ENCODE peak calls at places on chromosomes 2 and 18, in five cellular contexts. One of them, this sample, is unnamed.

GRCh38 chr2:205358351-205358815 is 323.9 kb upstream of the NRP2 start:
- DNase-seq in fibroblast of the aortic adventitia: no peak
- DNase-seq in IMR-90: peak; percentile 7
- DNase-seq in upper lobe of right lung: no peak
- DNase-seq in left lung: no peak
- DNase-seq in this sample: no peak

GRCh38 chr2:239299218-239299939 is 101.4 kb downstream of the HDAC4 start:
- DNase-seq in fibroblast of the aortic adventitia: no peak
- DNase-seq in upper lobe of right lung: peak; percentile 35
- DNase-seq in left lung: no peak
- DNase-seq in IMR-90: no peak
- DNase-seq in this sample: peak; percentile 55

GRCh38 chr2:121626777-121627524 is 22.3 kb downstream of the CLASP1 start:
- DNase-seq in IMR-90: peak; percentile 56
- DNase-seq in fibroblast of the aortic adventitia: peak; percentile 44
- DNase-seq in upper lobe of right lung: no peak
- DNase-seq in left lung: no peak
- DNase-seq in this sample: peak; percentile 79

GRCh38 chr2:101479328-101479727 is 4.4 kb upstream of the RFX8 start:
- DNase-seq in left lung: no peak
- DNase-seq in IMR-90: peak; percentile 18
- DNase-seq in fibroblast of the aortic adventitia: no peak
- DNase-seq in upper lobe of right lung: no peak
- DNase-seq in this sample: no peak

GRCh38 chr2:202610367-202610766 is 24.4 kb upstream of the FAM117B start:
- DNase-seq in upper lobe of right lung: no peak
- DNase-seq in fibroblast of the aortic adventitia: no peak
- DNase-seq in IMR-90: peak; percentile 18
- DNase-seq in left lung: no peak
- DNase-seq in this sample: no peak

GRCh38 chr18:79642626-79643025 is 37.0 kb upstream of the CTDP1 start:
- DNase-seq in fibroblast of the aortic adventitia: peak; percentile 5
- DNase-seq in upper lobe of right lung: no peak
- DNase-seq in IMR-90: no peak
- DNase-seq in left lung: no peak
- DNase-seq in this sample: no peak

GRCh38 chr2:74536166-74536950 is 6.6 kb downstream of the HTRA2 start:
- DNase-seq in IMR-90: no peak
- DNase-seq in left lung: no peak
- DNase-seq in fibroblast of the aortic adventitia: no peak
- DNase-seq in upper lobe of right lung: peak; percentile 48
- DNase-seq in this sample: no peak

GRCh38 chr2:20618468-20618885 is 32.4 kb downstream of the HS1BP3 start:
- DNase-seq in left lung: no peak
- DNase-seq in upper lobe of right lung: peak; percentile 79
- DNase-seq in fibroblast of the aortic adventitia: peak; percentile 66
- DNase-seq in IMR-90: no peak
- DNase-seq in this sample: no peak

GRCh38 chr18:45626330-45627203 is 11.3 kb downstream of the SLC14A2 start:
- DNase-seq in fibroblast of the aortic adventitia: peak; percentile 77
- DNase-seq in IMR-90: peak; percentile 43
- DNase-seq in left lung: no peak
- DNase-seq in upper lobe of right lung: no peak
- DNase-seq in this sample: no peak

GRCh38 chr2:166375205-166375735 is 474 bp downstream of the SCN9A start:
- DNase-seq in fibroblast of the aortic adventitia: peak; percentile 17
- DNase-seq in upper lobe of right lung: no peak
- DNase-seq in left lung: no peak
- DNase-seq in IMR-90: peak; percentile 30
- DNase-seq in this sample: no peak

GRCh38 chr2:166373539-166373938 is 2.2 kb downstream of the SCN9A start:
- DNase-seq in IMR-90: no peak
- DNase-seq in upper lobe of right lung: no peak
- DNase-seq in fibroblast of the aortic adventitia: no peak
- DNase-seq in left lung: no peak
- DNase-seq in this sample: no peak

GRCh38 chr2:166373951-166374350 is 1.8 kb downstream of the SCN9A start:
- DNase-seq in upper lobe of right lung: no peak
- DNase-seq in left lung: no peak
- DNase-seq in fibroblast of the aortic adventitia: peak; percentile 41
- DNase-seq in IMR-90: peak; percentile 95
- DNase-seq in this sample: no peak

GRCh38 chr2:166373105-166373504 is 2.6 kb downstream of the SCN9A start:
- DNase-seq in fibroblast of the aortic adventitia: no peak
- DNase-seq in upper lobe of right lung: no peak
- DNase-seq in IMR-90: no peak
- DNase-seq in left lung: no peak
- DNase-seq in this sample: no peak

GRCh38 chr2:166372046-166372445 is 3.7 kb downstream of the SCN9A start:
- DNase-seq in upper lobe of right lung: no peak
- DNase-seq in fibroblast of the aortic adventitia: no peak
- DNase-seq in IMR-90: peak; percentile 72
- DNase-seq in left lung: no peak
- DNase-seq in this sample: no peak
- H3K4me3 ChIP-seq in upper lobe of right lung: no peak overlapping the region
- H3K4me3 ChIP-seq in fibroblast of the aortic adventitia: no peak overlapping the region
- H3K4me3 ChIP-seq in IMR-90: no peak overlapping the region
- H3K4me3 ChIP-seq in left lung: no peak overlapping the region
- H3K4me3 ChIP-seq in this sample: no peak overlapping the region

DNA sequence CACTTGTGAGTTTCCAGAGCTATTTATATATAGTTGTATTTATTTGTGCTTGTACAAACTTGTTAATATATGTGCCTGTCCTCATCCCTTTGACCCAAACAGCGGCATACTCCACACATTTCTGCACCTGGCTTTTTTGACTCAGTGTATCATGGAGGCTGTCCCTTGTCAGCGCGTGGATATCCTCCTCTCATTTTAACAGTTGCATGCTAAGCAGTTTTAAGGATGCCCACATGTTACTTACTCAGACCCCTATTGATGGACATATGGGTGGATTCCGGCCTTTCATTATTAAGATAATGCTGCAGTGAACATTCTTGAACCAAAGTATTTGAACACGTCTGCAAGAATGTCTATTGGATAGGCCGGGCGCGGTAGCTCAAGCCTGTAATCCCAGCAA is 655 bp upstream of the MREG start:
- DNase-seq in IMR-90: no peak
- DNase-seq in left lung: no peak
- DNase-seq in fibroblast of the aortic adventitia: no peak
- DNase-seq in upper lobe of right lung: no peak
- DNase-seq in this sample: no peak
- H3K4me3 ChIP-seq in IMR-90: no peak overlapping the region
- H3K4me3 ChIP-seq in left lung: no peak overlapping the region
- H3K4me3 ChIP-seq in fibroblast of the aortic adventitia: no peak overlapping the region
- H3K4me3 ChIP-seq in upper lobe of right lung: no peak overlapping the region
- H3K4me3 ChIP-seq in this sample: no peak overlapping the region

GRCh38 chr2:206442516-206442853 is 847 bp upstream of the ADAM23 start:
- DNase-seq in IMR-90: no peak
- DNase-seq in fibroblast of the aortic adventitia: no peak
- DNase-seq in upper lobe of right lung: no peak
- DNase-seq in left lung: no peak
- DNase-seq in this sample: no peak

GRCh38 chr2:206438196-206438727 is 5.1 kb upstream of the ADAM23 start:
- DNase-seq in left lung: no peak
- DNase-seq in fibroblast of the aortic adventitia: no peak
- DNase-seq in upper lobe of right lung: no peak
- DNase-seq in IMR-90: no peak
- DNase-seq in this sample: no peak

GRCh38 chr2:206442854-206443734 is at the start of gene ADAM23:
- DNase-seq in upper lobe of right lung: no peak
- DNase-seq in IMR-90: peak; percentile 52
- DNase-seq in fibroblast of the aortic adventitia: peak; percentile 49
- DNase-seq in left lung: peak; percentile 69
- DNase-seq in this sample: no peak

GRCh38 chr2:206445948-206446347 is 2.6 kb downstream of the ADAM23 start:
- DNase-seq in fibroblast of the aortic adventitia: no peak
- DNase-seq in left lung: no peak
- DNase-seq in IMR-90: no peak
- DNase-seq in upper lobe of right lung: no peak
- DNase-seq in this sample: no peak

GRCh38 chr2:206443735-206444527 is 599 bp downstream of the ADAM23 start:
- DNase-seq in fibroblast of the aortic adventitia: peak; percentile 35
- DNase-seq in IMR-90: peak; percentile 22
- DNase-seq in upper lobe of right lung: no peak
- DNase-seq in left lung: peak; percentile 76
- DNase-seq in this sample: no peak
- H3K4me3 ChIP-seq in fibroblast of the aortic adventitia: peak overlapping the region; percentile 71
- H3K4me3 ChIP-seq in IMR-90: peak overlapping the region; percentile 79
- H3K4me3 ChIP-seq in upper lobe of right lung: peak overlapping the region; percentile 35
- H3K4me3 ChIP-seq in left lung: peak overlapping the region; percentile 16
- H3K4me3 ChIP-seq in this sample: peak overlapping the region; percentile 35

GRCh38 chr2:96757477-96757860 is 3.2 kb upstream of the CNNM4 start:
- DNase-seq in IMR-90: no peak
- DNase-seq in upper lobe of right lung: no peak
- DNase-seq in left lung: no peak
- DNase-seq in fibroblast of the aortic adventitia: no peak
- DNase-seq in this sample: no peak
- H3K4me3 ChIP-seq in IMR-90: no peak overlapping the region
- H3K4me3 ChIP-seq in upper lobe of right lung: no peak overlapping the region
- H3K4me3 ChIP-seq in left lung: no peak overlapping the region
- H3K4me3 ChIP-seq in fibroblast of the aortic adventitia: no peak overlapping the region
- H3K4me3 ChIP-seq in this sample: no peak overlapping the region

GRCh38 chr18:57352271-57352701 is at the start of gene ST8SIA3:
- DNase-seq in fibroblast of the aortic adventitia: no peak
- DNase-seq in upper lobe of right lung: no peak
- DNase-seq in IMR-90: no peak
- DNase-seq in left lung: peak; percentile 57
- DNase-seq in this sample: no peak

GRCh38 chr18:57352761-57353136 is 392 bp downstream of the ST8SIA3 start:
- DNase-seq in upper lobe of right lung: no peak
- DNase-seq in IMR-90: no peak
- DNase-seq in fibroblast of the aortic adventitia: no peak
- DNase-seq in left lung: peak; percentile 57
- DNase-seq in this sample: no peak

GRCh38 chr18:57347784-57348183 is 4.6 kb upstream of the ST8SIA3 start:
- DNase-seq in left lung: peak; percentile 68
- DNase-seq in IMR-90: no peak
- DNase-seq in upper lobe of right lung: no peak
- DNase-seq in fibroblast of the aortic adventitia: no peak
- DNase-seq in this sample: no peak

GRCh38 chr18:57353940-57354461 is 1.6 kb downstream of the ST8SIA3 start:
- DNase-seq in fibroblast of the aortic adventitia: peak; percentile 29
- DNase-seq in upper lobe of right lung: no peak
- DNase-seq in IMR-90: peak; percentile 17
- DNase-seq in left lung: peak; percentile 71
- DNase-seq in this sample: no peak

GRCh38 chr18:57353137-57353939 is 981 bp downstream of the ST8SIA3 start:
- DNase-seq in fibroblast of the aortic adventitia: no peak
- DNase-seq in left lung: peak; percentile 75
- DNase-seq in upper lobe of right lung: no peak
- DNase-seq in IMR-90: no peak
- DNase-seq in this sample: no peak
- H3K4me3 ChIP-seq in fibroblast of the aortic adventitia: no peak overlapping the region
- H3K4me3 ChIP-seq in left lung: no peak overlapping the region
- H3K4me3 ChIP-seq in upper lobe of right lung: no peak overlapping the region
- H3K4me3 ChIP-seq in IMR-90: no peak overlapping the region
- H3K4me3 ChIP-seq in this sample: no peak overlapping the region

DNA sequence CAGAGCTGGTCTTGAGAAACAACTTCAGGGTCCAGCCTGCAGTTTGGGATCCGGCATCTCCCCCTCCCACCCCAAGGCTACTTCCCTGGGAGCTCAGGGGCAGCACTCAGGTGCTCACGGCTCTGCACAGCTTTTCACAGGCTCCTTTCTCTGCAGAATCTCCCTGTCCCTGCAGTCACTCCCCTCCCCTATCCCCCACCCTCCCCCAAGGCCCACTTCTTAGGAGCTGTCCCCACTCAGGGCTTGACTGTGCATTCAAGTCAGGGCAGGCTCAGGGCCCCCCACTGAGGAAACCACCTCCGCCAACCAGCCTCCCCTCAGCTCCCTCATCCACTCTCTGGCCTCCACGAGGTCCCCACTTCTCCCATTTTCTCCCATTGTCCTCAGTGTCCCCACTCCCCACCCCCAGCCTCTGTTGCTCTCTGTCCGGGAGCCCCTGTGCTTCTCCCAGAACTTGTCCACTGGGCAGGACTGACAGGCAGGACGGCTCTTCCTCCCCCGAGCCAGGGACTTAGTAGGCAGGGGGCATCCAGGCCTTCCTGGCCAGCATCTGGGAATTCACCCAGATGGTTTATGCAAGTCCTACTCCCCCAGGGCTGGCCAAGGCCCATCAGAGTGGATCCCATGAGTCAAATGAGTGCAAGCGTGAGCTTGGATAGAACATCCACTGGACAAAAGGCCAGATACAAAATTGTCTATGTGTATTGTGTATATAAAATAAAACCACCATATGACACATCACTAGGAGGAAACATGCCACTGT is 7.6 kb downstream of the NMUR1 start:
- DNase-seq in left lung: no peak
- DNase-seq in fibroblast of the aortic adventitia: peak; percentile 58
- DNase-seq in upper lobe of right lung: peak; percentile 52
- DNase-seq in IMR-90: peak; percentile 83
- DNase-seq in this sample: no peak
- H3K4me3 ChIP-seq in left lung: no peak overlapping the region
- H3K4me3 ChIP-seq in fibroblast of the aortic adventitia: no peak overlapping the region
- H3K4me3 ChIP-seq in upper lobe of right lung: no peak overlapping the region
- H3K4me3 ChIP-seq in IMR-90: no peak overlapping the region
- H3K4me3 ChIP-seq in this sample: no peak overlapping the region

This sample was measured in prostate gland.